ENCODE peak calls at places on chromosome 22, in seven cellular contexts. H is H9, A is IMR-90, K is neuronal stem cell, E is H1, B is trophoblast cell, X is mesenchymal stem cell. L is an unnamed sample.
A peak's percentile ranks its signal among the peaks of the same experiment; 100 is the strongest.

GRCh38 chr22:26579331-26579886 is 10.5 kb downstream of the TPST2 start:
- DNase-seq in K (no peak), H (no peak), A (no peak), X (no peak), B (no peak), E (no peak), L (no peak)

GRCh38 chr22:41915035-41915782 is at the start of gene SHISA8:
- DNase-seq in X (peak; percentile 54), K (no peak), E (no peak), B (no peak), H (no peak), A (peak; percentile 7), L (peak; percentile 49)

GRCh38 chr22:46023558-46023981 is 46.6 kb upstream of the WNT7B start:
- DNase-seq in K (no peak), A (peak; percentile 92), H (no peak), X (peak; percentile 81), B (no peak), E (no peak), L (peak; percentile 68)

GRCh38 chr22:26589845-26590524 is at the start of gene TPST2:
- DNase-seq in A (peak; percentile 65), K (peak; percentile 80), E (no peak), H (peak; percentile 81), B (peak; percentile 60), X (peak; percentile 74), L (peak; percentile 84)

GRCh38 chr22:30866811-30867271 is 101.7 kb downstream of the MORC2 start:
- DNase-seq in K (no peak), E (no peak), B (no peak), H (peak; percentile 32), X (no peak), A (no peak), L (peak; percentile 27)

GRCh38 chr22:39825661-39826102 is 67.9 kb downstream of the ENTHD1 start:
- DNase-seq in E (no peak), A (no peak), H (no peak), B (no peak), X (no peak), K (no peak), L (no peak)

GRCh38 chr22:26360169-26360885 is 68.7 kb upstream of the ASPHD2 start:
- DNase-seq in K (peak; percentile 86), A (peak; percentile 70), H (peak; percentile 86), B (peak; percentile 62), X (peak; percentile 84), E (peak; percentile 62), L (peak; percentile 92)

GRCh38 chr22:23608583-23608982 is 23.5 kb downstream of the DRICH1 start:
- DNase-seq in A (peak; percentile 39), K (peak; percentile 72), X (peak; percentile 26), H (peak; percentile 67), E (no peak), B (no peak), L (peak; percentile 63)

GRCh38 chr22:31105282-31105929 is 2.0 kb downstream of the SELENOM start:
- DNase-seq in K (no peak), H (no peak), X (no peak), B (peak; percentile 49), A (no peak), E (no peak), L (no peak)

GRCh38 chr22:30855266-30855665 is 113.3 kb downstream of the MORC2 start:
- DNase-seq in B (no peak), E (no peak), K (no peak), H (no peak), X (no peak), A (no peak), L (no peak)

GRCh38 chr22:46482311-46482710 is 55.1 kb downstream of the CELSR1 start:
- DNase-seq in E (no peak), B (no peak), A (no peak), X (no peak), K (no peak), H (no peak), L (no peak)

GRCh38 chr22:50138036-50138435 is 32.5 kb upstream of the PANX2 start:
- DNase-seq in A (no peak), K (no peak), E (no peak), B (no peak), H (no peak), X (no peak), L (no peak)

GRCh38 chr22:20956258-20957117 is 10.6 kb upstream of the AIFM3 start:
- DNase-seq in X (peak; percentile 50), K (no peak), B (peak; percentile 74), E (no peak), H (peak; percentile 86), A (peak; percentile 25), L (peak; percentile 94)

GRCh38 chr22:37030560-37031281 is 11.2 kb downstream of the MPST start:
- DNase-seq in H (no peak), X (no peak), A (no peak), B (no peak), K (no peak), E (no peak), L (no peak)

GRCh38 chr22:45502215-45503070 is at the start of gene FBLN1:
- DNase-seq in X (peak; percentile 56), B (peak; percentile 59), H (peak; percentile 74), K (peak; percentile 85), E (no peak), A (no peak), L (peak; percentile 89)

GRCh38 chr22:22201925-22202343 is 42.7 kb upstream of the VPREB1 start:
- DNase-seq in E (no peak), X (no peak), A (no peak), H (no peak), B (no peak), K (no peak), L (no peak)

GRCh38 chr22:30490399-30490798 is 15.1 kb downstream of the SEC14L4 start:
- DNase-seq in X (no peak), B (no peak), K (no peak), E (no peak), H (peak; percentile 45), A (no peak), L (peak; percentile 8)

DNA sequence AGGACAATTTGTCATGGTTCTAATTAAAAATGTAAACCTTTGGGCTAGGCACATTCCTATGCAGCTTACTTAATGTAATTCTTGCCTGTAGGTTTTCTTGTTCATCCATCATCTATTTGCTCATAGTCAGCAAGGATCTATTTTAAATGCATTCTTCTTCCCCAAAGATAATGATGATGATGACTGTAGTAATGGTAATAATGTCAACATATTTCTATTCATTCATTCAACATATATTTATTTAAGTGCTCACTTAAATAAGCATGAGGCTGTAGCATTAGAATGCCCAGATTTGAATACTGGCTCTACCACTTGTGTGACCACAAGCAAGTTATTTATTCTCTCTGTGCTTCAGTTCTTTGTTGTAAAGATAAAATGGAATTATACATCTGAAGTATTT is 169.6 kb upstream of the SYN3 start:
- DNase-seq in H (no peak), A (no peak), K (no peak), X (no peak), E (no peak), B (no peak), L (no peak)
- H2BK120ac ChIP-seq in H (no peak overlapping the region), A (no peak overlapping the region), K (no peak overlapping the region), X (no peak overlapping the region), E (no peak overlapping the region), B (no peak overlapping the region), L (no peak overlapping the region)

GRCh38 chr22:38199826-38200559 is 1.8 kb upstream of the MAFF start:
- DNase-seq in K (no peak), X (no peak), E (no peak), A (no peak), H (no peak), B (no peak), L (no peak)

GRCh38 chr22:38202437-38203089 is 769 bp downstream of the MAFF start:
- DNase-seq in E (no peak), A (peak; percentile 92), K (no peak), B (no peak), X (peak; percentile 91), H (peak; percentile 43), L (peak; percentile 70)

GRCh38 chr22:38203090-38203810 is 1.5 kb downstream of the MAFF start:
- DNase-seq in A (peak; percentile 53), X (peak; percentile 56), K (no peak), B (no peak), H (peak; percentile 75), E (no peak), L (peak; percentile 48)

GRCh38 chr22:38201718-38202436 is at the start of gene MAFF:
- DNase-seq in E (peak; percentile 77), K (peak; percentile 95), X (peak; percentile 98), H (peak; percentile 97), B (peak; percentile 97), A (peak; percentile 98), L (peak; percentile 98)

DNA sequence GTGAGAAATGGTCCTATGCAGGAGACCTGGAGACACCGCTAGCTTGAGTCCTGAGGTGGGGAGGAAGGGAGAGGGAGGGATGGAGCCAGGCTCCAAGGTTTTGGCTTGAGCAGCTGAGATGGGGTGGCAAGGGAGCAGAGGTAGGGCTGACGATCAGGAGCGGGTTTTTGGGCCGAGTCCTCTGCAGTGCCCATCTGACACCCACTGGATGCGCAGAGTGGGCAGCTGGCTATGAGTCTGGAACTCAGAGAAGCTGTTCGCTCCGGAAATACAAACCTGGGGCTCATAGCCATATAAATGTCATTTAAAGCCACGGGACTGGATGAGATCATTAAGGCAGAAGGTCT is 450 bp upstream of the MAFF start:
- DNase-seq in H (no peak), E (no peak), K (no peak), X (no peak), A (no peak), B (no peak), L (no peak)
- H3K9ac ChIP-seq in H (peak overlapping the region; percentile 16), E (peak overlapping the region; percentile 48), K (no peak overlapping the region), X (peak overlapping the region; percentile 65), A (peak overlapping the region; percentile 33), B (no peak overlapping the region), L (peak overlapping the region; percentile 66)

DNA sequence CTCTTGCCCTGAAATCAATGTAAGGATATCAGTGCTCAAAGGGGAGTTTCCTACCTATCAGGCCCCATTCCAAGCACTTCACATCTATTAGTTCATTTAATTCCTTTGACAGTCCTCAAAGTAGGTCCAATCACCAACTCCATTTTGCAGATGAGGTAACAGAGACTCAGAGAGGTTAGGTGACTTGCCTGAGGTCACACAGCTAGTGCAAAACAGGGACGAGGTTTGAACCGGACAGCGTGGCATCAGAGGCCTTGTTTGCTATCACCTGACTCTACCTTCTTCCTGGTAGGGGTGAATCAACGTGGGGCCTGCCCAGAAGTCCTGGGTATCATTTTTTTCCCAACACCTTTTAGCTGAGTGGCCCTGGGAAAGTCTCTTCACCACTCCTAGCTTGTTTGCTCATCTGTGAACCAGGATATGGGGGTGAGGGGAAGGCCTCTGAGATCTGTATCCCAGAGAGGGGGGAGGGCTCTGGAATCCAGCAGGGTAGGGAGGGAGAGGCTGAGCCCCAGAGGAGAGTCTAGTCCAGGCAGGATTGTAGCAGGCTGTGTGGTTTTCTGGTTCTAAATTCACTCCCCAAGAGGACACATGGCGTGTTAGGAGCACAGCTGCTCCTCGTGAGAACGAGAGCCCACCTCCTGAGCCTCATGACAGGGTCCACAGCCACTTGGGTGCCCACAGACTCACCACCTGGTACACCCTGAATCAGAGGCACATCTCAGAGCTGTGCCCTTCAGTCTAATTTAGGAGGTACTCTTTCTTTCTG is 174.7 kb downstream of the MN1 start:
- DNase-seq in X (no peak), B (no peak), K (no peak), E (no peak), H (no peak), A (no peak), L (peak; percentile 49)
- H2BK120ac ChIP-seq in X (no peak overlapping the region), B (no peak overlapping the region), K (no peak overlapping the region), E (no peak overlapping the region), H (no peak overlapping the region), A (no peak overlapping the region), L (no peak overlapping the region)

DNA sequence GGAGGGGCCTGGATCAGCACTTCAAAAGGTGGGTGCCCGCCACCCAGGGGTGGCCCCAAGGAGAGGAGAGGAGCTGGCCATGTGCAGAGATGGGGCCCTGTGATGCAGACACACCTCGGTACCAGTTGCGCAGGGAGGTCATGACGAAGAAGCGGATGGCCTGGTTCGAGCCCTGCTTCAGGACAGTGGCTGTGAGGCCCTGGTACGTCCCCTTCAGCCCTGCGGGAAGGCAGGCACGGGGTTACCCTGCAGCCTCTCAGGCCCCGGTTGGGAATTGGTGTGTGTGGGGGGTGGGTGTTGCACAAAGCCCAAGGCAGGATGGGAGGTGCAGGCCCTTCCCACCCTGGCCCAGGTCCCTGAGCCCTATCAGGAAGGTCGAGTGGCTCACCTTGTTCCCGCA is 1.8 kb downstream of the SLC25A1 start:
- DNase-seq in H (no peak), B (no peak), E (no peak), A (no peak), X (no peak), K (no peak), L (no peak)
- H3K9ac ChIP-seq in H (no peak overlapping the region), B (peak overlapping the region; percentile 52), E (no peak overlapping the region), A (peak overlapping the region; percentile 87), X (peak overlapping the region; percentile 81), K (no peak overlapping the region), L (peak overlapping the region; percentile 91)